ENCODE peak calls at places on chromosome 7, in seven cellular contexts. N is COR-L47; S is GM18507; D is iris pigment epithelial cell; G is hypothalamus; U is activated T-helper 1 cell treated with anti-CD3 and anti-CD28 coated beads, Interleukin-12 subunit alpha, Interleukin-12 subunit beta, Interleukin-2, Interleukin-4 antibody, amounts not matched to agents 30 ng/mL and 10 ng/mL and 1 ng/mL, durations not matched to agents 14 hours and 24 hours and 36 hours; K is NB4. H is an unnamed sample.

GRCh38 chr7:116499168-116500070 is at the start of gene CAV2:
- DNase-seq in G (no peak), D (peak; percentile 62), U (no peak), S (no peak), K (no peak), N (peak; percentile 33), H (no peak)

GRCh38 chr7:17773289-17773626 is 167.0 kb downstream of the SNX13 start:
- DNase-seq in N (no peak), G (no peak), U (no peak), S (no peak), D (peak; percentile 97), K (peak; percentile 94), H (no peak)

GRCh38 chr7:125279956-125280355 is 350.3 kb upstream of the POT1 start:
- DNase-seq in N (peak; percentile 25), U (no peak), G (no peak), K (no peak), S (no peak), D (no peak), H (peak; percentile 73)

GRCh38 chr7:44538093-44538797 is 2.9 kb downstream of the NPC1L1 start:
- DNase-seq in G (no peak), U (no peak), S (no peak), N (no peak), D (no peak), K (no peak), H (no peak)

GRCh38 chr7:108528183-108528712 is 2.3 kb upstream of the PNPLA8 start:
- DNase-seq in K (no peak), U (no peak), G (no peak), N (no peak), S (no peak), D (no peak), H (no peak)

GRCh38 chr7:75969704-75970498 is 24.5 kb downstream of the TMEM120A start:
- DNase-seq in S (no peak), N (no peak), D (no peak), U (no peak), K (no peak), G (no peak), H (no peak)

GRCh38 chr7:38630720-38631673 is at the start of gene AMPH:
- DNase-seq in G (peak; percentile 22), S (no peak), N (peak; percentile 30), K (no peak), U (no peak), D (peak; percentile 28), H (peak; percentile 87)

GRCh38 chr7:108020585-108020984 is 17.6 kb upstream of the LAMB1 start:
- DNase-seq in U (no peak), D (no peak), K (no peak), S (no peak), G (no peak), N (no peak), H (no peak)

GRCh38 chr7:32476816-32477648 is 13.1 kb downstream of the LSM5 start:
- DNase-seq in G (no peak), U (no peak), D (no peak), S (no peak), K (no peak), N (no peak), H (no peak)

GRCh38 chr7:135664046-135664589 is 1.8 kb downstream of the STMP1 start:
- DNase-seq in S (no peak), D (peak; percentile 45), G (no peak), U (no peak), N (no peak), K (peak; percentile 29), H (no peak)

GRCh38 chr7:133053321-133053891 is 28.5 kb downstream of the CHCHD3 start:
- DNase-seq in D (peak; percentile 98), G (no peak), K (no peak), S (no peak), U (no peak), N (no peak), H (no peak)

GRCh38 chr7:86708334-86708733 is 64.6 kb downstream of the GRM3 start:
- DNase-seq in K (no peak), S (no peak), D (no peak), U (no peak), N (peak; percentile 84), G (no peak), H (peak; percentile 20)

GRCh38 chr7:123624527-123625183 is 23.0 kb downstream of the ASB15 start:
- DNase-seq in U (peak; percentile 36), D (peak; percentile 11), S (peak; percentile 32), K (peak; percentile 72), N (no peak), G (no peak), H (peak; percentile 9)

H was measured in G401.